ENCODE peak calls at places on chromosomes 3 and 15, in five cellular contexts. R is SJSA1, M is A549, Y is esophagus squamous epithelium, T is BE2C. G is an unnamed sample. For H3K9me3, the result is how much of the 10 kb centered on the place peaks cover.

GRCh38 chr15:77023576-77024272 is 28.8 kb downstream of the PSTPIP1 start:
- DNase-seq in R (no peak), Y (no peak), T (peak), M (no peak), G (peak)

GRCh38 chr3:58666683-58667082 is at the start of gene FAM3D:
- DNase-seq in T (no peak), M (peak), Y (no peak), R (no peak), G (no peak)

GRCh38 chr3:24485511-24485910 is 9.1 kb downstream of the THRB start:
- DNase-seq in R (no peak), T (no peak), M (no peak), Y (no peak), G (no peak)

GRCh38 chr3:18809640-18810305 is 338.5 kb upstream of the KCNH8 start:
- DNase-seq in M (no peak), T (no peak), R (peak), Y (no peak), G (no peak)

GRCh38 chr3:52820741-52821140 is 9.7 kb downstream of the ITIH4 start:
- DNase-seq in T (peak), Y (no peak), M (peak), R (no peak), G (peak)

GRCh38 chr3:4906107-4906621 is 73.1 kb upstream of the BHLHE40 start:
- DNase-seq in T (peak), R (no peak), Y (no peak), M (peak), G (peak)

GRCh38 chr15:98649996-98650870 is 1.9 kb downstream of the IGF1R start:
- DNase-seq in R (peak), M (peak), Y (no peak), T (peak), G (no peak)

GRCh38 chr15:65088643-65089021 is 12.1 kb downstream of the KBTBD13 start:
- DNase-seq in T (no peak), Y (no peak), R (no peak), M (no peak), G (no peak)

GRCh38 chr15:63250312-63250965 is 27.0 kb upstream of the APH1B start:
- DNase-seq in R (peak), M (no peak), T (no peak), Y (no peak), G (peak)

GRCh38 chr3:113234688-113235260 is 23.4 kb downstream of the BOC start:
- DNase-seq in M (no peak), R (no peak), T (no peak), Y (no peak), G (no peak)

GRCh38 chr3:182698078-182698477 is 95.2 kb upstream of the ATP11B start:
- DNase-seq in R (no peak), M (no peak), T (no peak), Y (no peak), G (no peak)

GRCh38 chr15:66505430-66505811 is 295 bp downstream of the ZWILCH start:
- DNase-seq in M (no peak), Y (no peak), T (no peak), R (no peak), G (no peak)

GRCh38 chr3:162602619-162603018 is 1106.0 kb downstream of the OTOL1 start:
- DNase-seq in Y (no peak), R (no peak), M (no peak), T (no peak), G (no peak)

GRCh38 chr15:91975241-91975978 is 121.9 kb downstream of the SLCO3A1 start:
- DNase-seq in R (no peak), Y (no peak), T (no peak), M (no peak), G (no peak)

GRCh38 chr3:37847689-37848088 is 14.0 kb upstream of the CTDSPL start:
- DNase-seq in R (no peak), T (no peak), Y (no peak), M (no peak), G (no peak)

GRCh38 chr3:118102737-118103136 is 931.9 kb downstream of the IGSF11 start:
- DNase-seq in M (no peak), R (no peak), Y (no peak), T (no peak), G (no peak)

GRCh38 chr3:192916455-192917257 is 1.0 kb downstream of the MB21D2 start:
- DNase-seq in R (peak), M (peak), T (peak), Y (no peak), G (peak)

GRCh38 chr15:67836477-67836876 is 3.4 kb downstream of the RNU6-1 start:
- DNase-seq in T (peak), R (peak), Y (no peak), M (peak), G (peak)

GRCh38 chr3:195467641-195468390 is 25.0 kb upstream of the ACAP2 start:
- DNase-seq in T (no peak), Y (no peak), M (no peak), R (no peak), G (peak)

GRCh38 chr3:169354774-169355501 is 308.6 kb downstream of the MECOM start:
- DNase-seq in M (no peak), T (peak), R (no peak), Y (no peak), G (no peak)

GRCh38 chr15:99135194-99135593 is 30.3 kb downstream of the SYNM start:
- DNase-seq in Y (no peak), T (no peak), R (peak), M (no peak), G (no peak)

GRCh38 chr3:138867996-138868395 is 33.3 kb upstream of the PIK3CB start:
- DNase-seq in T (no peak), M (no peak), Y (no peak), R (no peak), G (no peak)

GRCh38 chr15:54094661-54095060 is 116.4 kb downstream of the UNC13C start:
- DNase-seq in M (no peak), R (no peak), T (no peak), Y (no peak), G (no peak)

GRCh38 chr3:73069775-73070444 is 8.5 kb downstream of the EBLN2 start:
- DNase-seq in R (peak), T (no peak), M (no peak), Y (no peak), G (no peak)

GRCh38 chr3:63979093-63979492 is 44.2 kb downstream of the PSMD6 start:
- DNase-seq in M (no peak), T (no peak), R (no peak), Y (no peak), G (no peak)

GRCh38 chr15:79060175-79060574 is 30.4 kb downstream of the RASGRF1 start:
- DNase-seq in M (no peak), Y (no peak), R (no peak), T (no peak), G (no peak)

GRCh38 chr15:81049835-81050234 is 49.1 kb downstream of the TLNRD1 start:
- DNase-seq in R (no peak), M (no peak), T (no peak), Y (no peak), G (no peak)

GRCh38 chr3:129106320-129106719 is 15.3 kb downstream of the RAB43 start:
- DNase-seq in R (no peak), Y (no peak), T (no peak), M (no peak), G (peak)

GRCh38 chr15:72365844-72366243 is 10.0 kb downstream of the HEXA start:
- DNase-seq in Y (no peak), M (no peak), T (no peak), R (no peak), G (no peak)

GRCh38 chr15:63211549-63211948 is 22.1 kb downstream of the RAB8B start:
- DNase-seq in R (no peak), M (no peak), T (no peak), Y (no peak), G (no peak)

GRCh38 chr3:112391648-112392047 is 58.7 kb downstream of the CD200 start:
- DNase-seq in T (no peak), M (no peak), Y (no peak), R (no peak), G (no peak)

GRCh38 chr15:58639992-58640391 is 109.5 kb downstream of the ADAM10 start:
- DNase-seq in T (no peak), Y (no peak), R (no peak), M (no peak), G (peak)

GRCh38 chr3:70722018-70722417 is 409.6 kb upstream of the MDFIC2 start:
- DNase-seq in T (no peak), Y (no peak), M (no peak), R (no peak), G (no peak)

GRCh38 chr3:48434591-48435222 is 4.8 kb upstream of the PLXNB1 start:
- DNase-seq in T (no peak), R (no peak), M (no peak), Y (no peak), G (peak)

GRCh38 chr3:127779747-127780146 is 42.6 kb downstream of the MGLL start:
- DNase-seq in R (peak), M (peak), T (no peak), Y (no peak), G (no peak)

GRCh38 chr3:159761377-159761776 is 227.3 kb upstream of the IL12A start:
- DNase-seq in T (no peak), R (peak), Y (no peak), M (peak), G (peak)

GRCh38 chr15:85852969-85853368 is 58.2 kb upstream of the KLHL25 start:
- DNase-seq in T (no peak), R (no peak), Y (no peak), M (no peak), G (peak)

GRCh38 chr3:335250-335649 is 138.7 kb downstream of the CHL1 start:
- DNase-seq in R (no peak), M (no peak), T (no peak), Y (no peak), G (no peak)

GRCh38 chr3:339346-339745 is 142.8 kb downstream of the CHL1 start:
- DNase-seq in M (no peak), T (no peak), Y (no peak), R (no peak), G (no peak)
- H3K9me3 ChIP-seq in M (under half), T (under half), Y (under half), R (under half), G (under half)

GRCh38 chr15:25093455-25094029 is 138.8 kb downstream of the SNRPN start:
- DNase-seq in M (no peak), T (no peak), R (no peak), Y (no peak), G (no peak)

GRCh38 chr15:25095179-25095578 is 140.4 kb downstream of the SNRPN start:
- DNase-seq in Y (no peak), R (no peak), T (no peak), M (no peak), G (no peak)

GRCh38 chr15:25094519-25094918 is 139.7 kb downstream of the SNRPN start:
- DNase-seq in T (no peak), R (no peak), M (no peak), Y (no peak), G (no peak)

GRCh38 chr15:25092661-25093060 is 137.9 kb downstream of the SNRPN start:
- DNase-seq in T (no peak), Y (no peak), R (no peak), M (no peak), G (no peak)

DNA sequence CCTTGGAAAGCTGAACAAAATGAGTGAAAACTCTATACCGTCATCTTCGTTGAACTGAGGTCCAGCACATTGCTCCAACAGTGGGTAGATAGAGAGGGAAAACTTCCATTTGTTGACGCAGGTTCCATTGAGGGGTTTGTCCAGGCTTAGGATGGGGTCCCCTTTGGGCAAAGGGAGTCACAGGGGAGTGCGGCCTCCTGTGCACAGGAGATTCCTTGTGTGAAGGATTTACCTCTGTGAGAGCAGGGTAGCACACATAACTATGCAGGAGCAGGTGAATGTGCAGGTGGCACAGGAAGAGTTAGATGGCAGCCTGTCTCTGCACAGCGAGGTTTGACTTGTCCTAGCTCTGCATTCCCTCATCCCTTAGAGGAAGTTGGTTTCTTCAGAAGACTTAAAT is 139.3 kb downstream of the SNRPN start:
- DNase-seq in Y (no peak), M (no peak), R (no peak), T (no peak), G (no peak)
- H3K9me3 ChIP-seq in Y (half or more), M (under half), R (under half), T (under half), G (under half)

GRCh38 chr3:120039642-120040610 is 54.3 kb downstream of the GSK3B start:
- DNase-seq in M (peak), R (no peak), T (peak), Y (no peak), G (no peak)
- H3K9me3 ChIP-seq in M (under half), R (under half), T (under half), Y (under half), G (under half)

GRCh38 chr3:104323226-104323625 is 1043.5 kb upstream of the ALCAM start:
- DNase-seq in R (no peak), Y (no peak), T (no peak), M (peak), G (no peak)
- H3K9me3 ChIP-seq in R (under half), Y (under half), T (under half), M (under half), G (under half)

GRCh38 chr3:76497636-76498035 is 542.3 kb upstream of the ROBO2 start:
- DNase-seq in Y (no peak), R (peak), M (no peak), T (no peak), G (no peak)

GRCh38 chr3:76501315-76501714 is 538.6 kb upstream of the ROBO2 start:
- DNase-seq in M (no peak), Y (no peak), R (no peak), T (no peak), G (peak)

GRCh38 chr3:76505202-76505875 is 534.6 kb upstream of the ROBO2 start:
- DNase-seq in R (no peak), T (no peak), M (no peak), Y (no peak), G (no peak)

GRCh38 chr3:76502076-76502475 is 537.8 kb upstream of the ROBO2 start:
- DNase-seq in R (no peak), T (no peak), Y (no peak), M (no peak), G (no peak)

DNA sequence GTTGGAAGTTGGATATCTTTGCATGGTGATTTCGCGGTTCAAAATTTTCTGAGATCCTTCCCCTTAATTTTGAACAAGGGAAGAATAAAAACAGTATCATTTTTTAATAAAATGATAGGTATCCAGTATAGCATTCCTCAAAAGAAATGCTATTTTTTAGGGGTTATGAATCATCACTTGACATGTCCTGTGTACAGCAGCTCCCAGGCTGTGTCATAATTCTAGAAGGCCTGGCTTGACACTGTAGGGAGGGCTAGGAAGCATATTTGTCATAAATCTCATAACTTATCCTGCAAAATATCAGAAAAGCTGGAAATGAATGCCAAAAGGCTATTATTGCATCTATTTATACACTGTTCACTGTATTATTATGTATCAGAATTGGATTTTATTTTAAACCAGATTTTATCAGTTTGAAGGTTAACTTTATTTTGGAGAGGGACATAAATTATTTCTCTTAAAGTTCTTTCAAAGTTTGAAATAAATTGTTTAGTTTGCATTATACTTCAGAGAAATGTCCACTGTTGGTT is 539.1 kb upstream of the ROBO2 start:
- DNase-seq in R (no peak), Y (no peak), T (no peak), M (no peak), G (peak)
- H3K9me3 ChIP-seq in R (under half), Y (under half), T (under half), M (under half), G (under half)

DNA sequence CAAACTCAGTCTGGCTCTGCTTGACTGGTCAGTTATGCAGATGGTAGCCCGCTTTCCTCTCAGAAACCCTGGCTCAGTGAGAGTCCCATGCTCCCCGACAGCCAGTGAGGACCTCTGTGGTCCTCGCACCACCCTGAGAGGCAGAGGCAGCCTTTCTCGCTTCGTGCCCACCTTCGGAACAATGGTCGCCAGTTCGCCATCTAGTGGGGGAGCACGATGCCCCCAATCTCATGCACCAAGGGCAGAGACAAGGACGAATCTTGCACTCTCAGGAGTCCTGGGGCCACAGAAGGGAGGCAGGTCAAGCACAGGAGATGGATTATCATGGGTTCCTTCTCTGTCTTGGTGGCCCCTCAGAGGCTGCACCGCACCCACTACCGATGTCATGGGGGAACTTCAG is 75.2 kb downstream of the RHCG start:
- DNase-seq in T (no peak), Y (no peak), R (no peak), M (no peak), G (no peak)
- H3K9me3 ChIP-seq in T (under half), Y (under half), R (under half), M (under half), G (under half)

GRCh38 chr15:95946946-95947345 is 383.6 kb upstream of the NR2F2 start:
- DNase-seq in R (no peak), M (no peak), Y (no peak), T (no peak), G (no peak)

GRCh38 chr15:95946241-95946640 is 384.3 kb upstream of the NR2F2 start:
- DNase-seq in Y (no peak), M (no peak), T (no peak), R (no peak), G (no peak)

GRCh38 chr15:95944193-95944592 is 386.3 kb upstream of the NR2F2 start:
- DNase-seq in T (no peak), Y (no peak), M (no peak), R (no peak), G (no peak)

GRCh38 chr15:95944856-95945255 is 385.6 kb upstream of the NR2F2 start:
- DNase-seq in R (no peak), M (no peak), Y (no peak), T (no peak), G (no peak)

DNA sequence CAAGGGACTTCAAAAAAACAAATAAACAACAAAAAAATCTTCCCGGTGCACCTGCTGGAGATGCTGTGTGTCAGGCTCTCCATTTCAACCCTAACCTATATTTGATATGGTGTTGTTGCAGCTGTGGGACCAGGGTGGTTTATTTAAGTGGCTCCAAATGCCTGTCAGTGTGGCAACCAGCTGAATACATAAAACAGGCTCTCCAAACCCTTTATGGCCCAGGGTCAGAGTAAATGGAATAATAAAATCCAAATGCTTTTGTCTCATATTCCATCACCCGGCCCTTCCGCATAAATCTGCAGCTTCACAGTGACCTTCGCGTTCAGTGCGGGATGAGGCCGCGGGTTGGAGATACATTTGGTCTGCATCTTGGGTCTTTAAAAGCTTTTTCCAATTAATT is 382.1 kb upstream of the NR2F2 start:
- DNase-seq in Y (no peak), T (no peak), R (no peak), M (no peak), G (no peak)
- H3K9me3 ChIP-seq in Y (under half), T (under half), R (under half), M (under half), G (under half)

GRCh38 chr15:27853624-27854455 is 245.3 kb downstream of the OCA2 start:
- DNase-seq in T (no peak), R (no peak), M (no peak), Y (no peak), G (no peak)

GRCh38 chr15:27850961-27851636 is 248.0 kb downstream of the OCA2 start:
- DNase-seq in M (no peak), R (no peak), Y (no peak), T (no peak), G (no peak)

GRCh38 chr15:27850050-27850449 is 249.1 kb downstream of the OCA2 start:
- DNase-seq in M (no peak), T (no peak), R (no peak), Y (no peak), G (no peak)

GRCh38 chr15:27854601-27855000 is 244.5 kb downstream of the OCA2 start:
- DNase-seq in T (no peak), M (no peak), Y (no peak), R (no peak), G (no peak)

GRCh38 chr15:27851811-27852210 is 247.3 kb downstream of the OCA2 start:
- DNase-seq in T (no peak), Y (no peak), R (no peak), M (no peak), G (no peak)
- H3K9me3 ChIP-seq in T (under half), Y (under half), R (under half), M (under half), G (under half)

GRCh38 chr15:25240461-25241021 is 198.3 kb downstream of the UBE3A start:
- DNase-seq in T (peak), Y (no peak), R (no peak), M (no peak), G (peak)
- H3K9me3 ChIP-seq in T (under half), Y (half or more), R (under half), M (under half), G (under half)

G was measured in osteoblast.